ENCODE peak calls at places on chromosomes 16 and 17, in six cellular contexts. U is Caco-2; M is adrenal gland; O is fibroblast of villous mesenchyme; B is GM10248; G is activated CD8-positive, alpha-beta T cell treated with anti-CD3 and anti-CD28 coated beads for 36 hours. S is an unnamed sample.
A peak's percentile ranks its signal among the peaks of the same experiment; 100 is the strongest.

GRCh38 chr17:29661220-29661619 is 38.5 kb upstream of the CORO6 start:
- DNase-seq in O (no peak), G (no peak), U (no peak), M (no peak), B (no peak), S (no peak)

GRCh38 chr17:75370288-75370687 is 35.2 kb downstream of the GRB2 start:
- DNase-seq in O (no peak), M (peak; percentile 66), B (no peak), G (no peak), U (no peak), S (no peak)

GRCh38 chr17:44095647-44096496 is 25.3 kb downstream of the G6PC3 start:
- DNase-seq in M (peak; percentile 52), U (peak; percentile 67), B (peak; percentile 62), G (no peak), O (peak; percentile 96), S (peak; percentile 60)

GRCh38 chr17:75048396-75048933 is 1.4 kb downstream of the KCTD2 start:
- DNase-seq in M (peak; percentile 63), B (no peak), U (no peak), O (peak; percentile 46), G (no peak), S (no peak)

GRCh38 chr17:34318474-34318873 is 761 bp upstream of the CCL8 start:
- DNase-seq in M (no peak), U (peak; percentile 43), B (no peak), G (peak; percentile 29), O (no peak), S (no peak)

GRCh38 chr17:43393944-43394482 is 4.8 kb upstream of the ARL4D start:
- DNase-seq in B (peak; percentile 86), M (peak; percentile 98), U (peak; percentile 91), G (peak; percentile 97), O (peak; percentile 88), S (peak; percentile 86)

GRCh38 chr17:70654706-70655105 is 485.4 kb downstream of the KCNJ2 start:
- DNase-seq in B (no peak), M (no peak), O (no peak), U (no peak), G (no peak), S (no peak)

GRCh38 chr16:75622762-75623605 is at the start of gene ADAT1:
- DNase-seq in M (peak; percentile 99), G (peak; percentile 99), B (peak; percentile 96), U (peak; percentile 98), O (peak; percentile 99), S (peak; percentile 91)

GRCh38 chr17:49691677-49692191 is 13.8 kb upstream of the SPOP start:
- DNase-seq in U (no peak), M (no peak), B (no peak), O (no peak), G (no peak), S (no peak)

GRCh38 chr17:32493581-32494513 is 7.1 kb downstream of the CDK5R1 start:
- DNase-seq in M (no peak), B (no peak), G (no peak), U (no peak), O (no peak), S (no peak)

GRCh38 chr16:25366078-25366477 is 108.4 kb upstream of the ZKSCAN2 start:
- DNase-seq in O (no peak), B (no peak), U (no peak), G (no peak), M (no peak), S (no peak)
- TF ChIP-seq CTCF in O (no peak), B (no peak), U (no peak), G (no peak), M (no peak), S (no peak)

DNA sequence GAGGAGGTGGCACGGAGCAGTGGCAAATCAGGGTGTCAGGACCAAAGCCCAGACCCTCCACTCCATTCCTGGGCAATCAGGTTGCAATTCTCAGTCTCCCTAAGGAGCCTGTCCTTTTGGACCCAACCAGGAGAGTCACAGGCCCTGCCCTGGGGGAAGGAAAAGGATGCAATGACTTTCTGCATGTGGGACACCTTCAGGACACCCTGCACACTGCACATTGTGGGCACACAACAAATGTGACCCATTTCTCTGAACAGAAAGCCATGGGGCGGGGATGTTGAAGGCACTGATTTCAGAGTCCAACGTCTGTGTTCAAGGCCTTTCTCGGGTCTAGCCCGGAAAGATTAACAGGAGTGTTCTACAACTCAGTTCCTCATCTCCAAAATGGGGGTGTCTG is 286.2 kb upstream of the FOXF1 start:
- DNase-seq in O (no peak), U (peak; percentile 24), B (no peak), G (no peak), M (no peak), S (no peak)
- TF ChIP-seq CTCF in O (no peak), U (no peak), B (no peak), G (no peak), M (no peak), S (no peak)

GRCh38 chr17:55303701-55304145 is 39.0 kb downstream of the HLF start:
- DNase-seq in B (no peak), U (no peak), O (peak; percentile 25), G (no peak), M (no peak), S (no peak)
- TF ChIP-seq CTCF in B (no peak), U (no peak), O (peak; percentile 8), G (no peak), M (no peak), S (no peak)

GRCh38 chr17:76397184-76397583 is 12.8 kb downstream of the SPHK1 start:
- DNase-seq in O (no peak), B (no peak), M (no peak), U (no peak), G (no peak), S (no peak)
- TF ChIP-seq CTCF in O (peak; percentile 25), B (no peak), M (no peak), U (no peak), G (no peak), S (no peak)

DNA sequence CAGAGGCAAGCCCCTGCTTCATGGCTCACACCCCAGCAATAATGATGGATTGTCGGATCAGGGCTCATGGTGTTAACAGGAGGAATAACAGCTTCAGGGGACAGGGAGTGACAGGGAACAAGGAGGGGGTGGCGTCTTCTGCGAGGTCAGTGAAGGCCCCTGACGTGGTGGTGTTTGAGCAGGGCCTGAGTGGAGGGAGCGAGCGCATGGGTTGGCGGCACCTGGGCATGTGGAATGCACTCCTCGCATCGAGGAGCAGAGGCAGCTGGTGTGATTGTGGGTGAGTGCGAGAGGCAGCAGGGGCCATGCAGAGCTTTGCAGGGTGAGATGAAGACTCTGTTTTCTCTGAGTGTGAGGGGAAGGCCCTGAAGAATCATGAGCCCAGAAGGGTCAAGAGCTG is 33.3 kb downstream of the CLUAP1 start:
- DNase-seq in M (no peak), B (no peak), U (no peak), G (no peak), O (no peak), S (no peak)
- TF ChIP-seq CTCF in M (no peak), B (no peak), U (no peak), G (no peak), O (no peak), S (no peak)

DNA sequence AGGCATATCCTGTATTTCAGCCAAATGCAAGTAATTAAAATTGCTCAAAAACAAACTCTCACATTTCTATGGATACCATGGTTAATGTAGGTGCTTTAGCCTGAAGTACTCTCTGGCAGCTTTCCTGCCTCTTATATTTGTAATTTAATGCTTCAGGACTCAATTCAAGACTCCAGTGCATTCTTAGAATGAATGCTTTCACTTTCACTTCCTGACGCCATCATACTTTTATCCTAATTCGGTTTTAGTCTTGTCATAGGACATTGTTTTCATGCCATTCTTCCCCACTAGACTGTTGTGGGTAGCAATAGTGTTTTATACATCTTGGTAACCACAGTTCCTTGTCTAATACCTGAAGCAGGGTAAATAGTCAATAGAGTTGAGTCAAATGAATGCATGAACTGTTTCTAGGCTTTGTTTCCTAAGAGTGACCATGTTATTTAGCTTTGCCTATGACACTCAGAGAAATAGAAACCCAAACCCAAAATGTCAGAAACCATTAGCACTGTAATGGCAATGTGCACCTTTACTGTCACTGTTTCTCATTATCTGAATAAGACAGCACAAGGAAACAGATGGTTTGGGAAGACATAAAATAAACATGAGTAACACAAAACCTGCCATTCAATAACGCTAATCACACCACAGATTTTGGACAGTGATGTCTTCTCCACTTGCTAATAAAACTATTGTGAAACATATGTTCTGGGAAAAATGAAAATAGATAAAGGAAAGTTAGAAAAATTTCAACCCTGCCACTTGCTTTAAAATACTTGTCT is 705.4 kb downstream of the CDH11 start:
- DNase-seq in B (no peak), O (peak; percentile 56), M (no peak), U (no peak), G (no peak), S (no peak)
- TF ChIP-seq CTCF in B (no peak), O (no peak), M (no peak), U (no peak), G (no peak), S (no peak)

GRCh38 chr16:22979038-22979437 is 165.1 kb downstream of the HS3ST2 start:
- DNase-seq in B (no peak), O (no peak), M (no peak), U (no peak), G (no peak), S (no peak)
- TF ChIP-seq CTCF in B (no peak), O (no peak), M (no peak), U (no peak), G (no peak), S (no peak)

GRCh38 chr16:8869212-8869987 is 594 bp upstream of the CARHSP1 start:
- DNase-seq in B (no peak), U (peak; percentile 66), G (peak; percentile 34), M (no peak), O (no peak), S (no peak)
- TF ChIP-seq CTCF in B (no peak), U (peak; percentile 36), G (peak; percentile 35), M (no peak), O (no peak), S (no peak)

GRCh38 chr16:87064731-87065720 is 252.2 kb downstream of the C16orf95 start:
- DNase-seq in M (no peak), U (no peak), O (no peak), B (no peak), G (no peak), S (no peak)
- TF ChIP-seq CTCF in M (no peak), U (no peak), O (no peak), B (no peak), G (no peak), S (no peak)

GRCh38 chr17:9229826-9230201 is 208.5 kb downstream of the NTN1 start:
- DNase-seq in M (no peak), O (no peak), G (no peak), U (no peak), B (no peak), S (no peak)

GRCh38 chr17:9227819-9228407 is 206.6 kb downstream of the NTN1 start:
- DNase-seq in O (no peak), M (no peak), B (no peak), U (no peak), G (no peak), S (no peak)

GRCh38 chr17:9230346-9230745 is 209.0 kb downstream of the NTN1 start:
- DNase-seq in M (no peak), G (no peak), U (no peak), O (peak; percentile 39), B (no peak), S (no peak)

GRCh38 chr17:9229160-9229825 is 208.0 kb downstream of the NTN1 start:
- DNase-seq in U (no peak), O (no peak), G (no peak), B (no peak), M (no peak), S (no peak)

GRCh38 chr17:9228408-9229159 is 207.3 kb downstream of the NTN1 start:
- DNase-seq in M (no peak), U (no peak), O (peak; percentile 57), B (no peak), G (peak; percentile 12), S (no peak)
- TF ChIP-seq CTCF in M (no peak), U (no peak), O (no peak), B (no peak), G (no peak), S (no peak)